ENCODE peak calls at places on chromosomes 7 and 10, in five cellular contexts. X, A, Z, U and I are unnamed samples.

GRCh38 chr7:124724516-124725192 is 40.9 kb downstream of the GPR37 start:
- DNase-seq in X (no peak), A (no peak), Z (peak; percentile 47), U (no peak), I (no peak)

GRCh38 chr10:101834341-101834740 is 9.3 kb downstream of the KCNIP2 start:
- DNase-seq in X (no peak), A (peak; percentile 55), Z (no peak), U (no peak), I (no peak)

GRCh38 chr7:17939111-17939669 is 1.1 kb downstream of the SNX13 start:
- DNase-seq in X (peak; percentile 58), A (no peak), Z (no peak), U (no peak), I (no peak)

GRCh38 chr7:88431861-88432260 is 125.2 kb upstream of the STEAP4 start:
- DNase-seq in X (no peak), A (no peak), Z (no peak), U (no peak), I (no peak)

GRCh38 chr7:100567045-100567730 is 6.5 kb downstream of the SAP25 start:
- DNase-seq in X (no peak), A (no peak), Z (no peak), U (peak; percentile 57), I (no peak)

GRCh38 chr10:88421590-88421989 is 161.5 kb downstream of the RNLS start:
- DNase-seq in X (no peak), A (no peak), Z (no peak), U (no peak), I (no peak)

GRCh38 chr10:70595566-70596016 is 7.0 kb downstream of the PRF1 start:
- DNase-seq in X (no peak), A (no peak), Z (no peak), U (no peak), I (no peak)

GRCh38 chr7:23246540-23246939 is at the start of gene GPNMB:
- DNase-seq in X (no peak), A (no peak), Z (no peak), U (peak; percentile 31), I (no peak)

GRCh38 chr10:71001470-71001869 is 113.1 kb upstream of the PCBD1 start:
- DNase-seq in X (no peak), A (no peak), Z (no peak), U (no peak), I (no peak)

GRCh38 chr7:116951366-116952292 is 1.7 kb upstream of the ST7 start:
- DNase-seq in X (peak; percentile 56), A (no peak), Z (no peak), U (no peak), I (no peak)

GRCh38 chr7:130996205-130996840 is 262.3 kb upstream of the KLF14 start:
- DNase-seq in X (no peak), A (no peak), Z (no peak), U (no peak), I (no peak)

GRCh38 chr10:119203006-119203405 is 4.4 kb upstream of the GRK5 start:
- DNase-seq in X (no peak), A (no peak), Z (no peak), U (no peak), I (no peak)